ENCODE peak calls at places on chromosomes 13 and 19, in four cellular contexts. Q is HS-5; C is activated naive CD4-positive, alpha-beta T cell; J is DMS79. Z is an unnamed sample.

GRCh38 chr19:38701455-38702063 is 42.7 kb downstream of the CAPN12 start:
- DNase-seq in Q (no peak), C (no peak), J (no peak), Z (no peak)

GRCh38 chr13:20128459-20128927 is 32.4 kb downstream of the GJA3 start:
- DNase-seq in Q (no peak), C (no peak), J (no peak), Z (no peak)

GRCh38 chr13:33869005-33869404 is 51.1 kb downstream of the RFC3 start:
- DNase-seq in Q (no peak), C (no peak), J (no peak), Z (no peak)

GRCh38 chr13:65456150-65456912 is 1773.8 kb downstream of the PCDH9 start:
- DNase-seq in Q (no peak), C (no peak), J (no peak), Z (no peak)

GRCh38 chr19:23273022-23273593 is 22.9 kb upstream of the ZNF724 start:
- DNase-seq in Q (no peak), C (no peak), J (no peak), Z (no peak)

GRCh38 chr13:113758651-113759524 is at the start of gene TMEM255B:
- DNase-seq in Q (no peak), C (peak; percentile 51), J (peak; percentile 74), Z (peak; percentile 76)

GRCh38 chr19:16447015-16447384 is 24.8 kb downstream of the EPS15L1 start:
- DNase-seq in Q (no peak), C (no peak), J (no peak), Z (no peak)

GRCh38 chr19:50906217-50906616 is 5.0 kb downstream of the KLK4 start:
- DNase-seq in Q (no peak), C (no peak), J (no peak), Z (no peak)

GRCh38 chr19:50870417-50871089 is 2.7 kb upstream of the KLK2 start:
- DNase-seq in Q (no peak), C (no peak), J (no peak), Z (no peak)

GRCh38 chr19:35669566-35669965 is 3.2 kb downstream of the UPK1A start:
- DNase-seq in Q (no peak), C (no peak), J (no peak), Z (no peak)

GRCh38 chr19:33879818-33880575 is 83.3 kb downstream of the KCTD15 start:
- DNase-seq in Q (no peak), C (no peak), J (no peak), Z (no peak)

GRCh38 chr13:84645196-84646071 is 763.2 kb upstream of the SLITRK1 start:
- DNase-seq in Q (no peak), C (no peak), J (no peak), Z (no peak)

GRCh38 chr19:46056536-46056935 is 15.7 kb upstream of the IGFL4 start:
- DNase-seq in Q (no peak), C (no peak), J (no peak), Z (no peak)

GRCh38 chr19:16876904-16877361 is 11.9 kb upstream of the F2RL3 start:
- DNase-seq in Q (no peak), C (no peak), J (no peak), Z (no peak)

GRCh38 chr13:90084684-90085290 is 1262.7 kb upstream of the MIR17HG start:
- DNase-seq in Q (peak; percentile 3), C (no peak), J (no peak), Z (no peak)

GRCh38 chr19:44712864-44713515 is 14.0 kb downstream of the CEACAM16 start:
- DNase-seq in Q (no peak), C (no peak), J (no peak), Z (no peak)